ENCODE peak calls at places on chromosome 22, in seven cellular contexts. G, S, X, H, K, Z and N are unnamed samples. For H3K4me1 and H3K27me3, the result is how much of the 10 kb centered on the place peaks cover.

GRCh38 chr22:46931414-46931813 is 169.0 kb downstream of the TBC1D22A start:
- DNase-seq in X (no peak), H (no peak), S (peak), K (no peak), G (peak), Z (no peak), N (peak)

GRCh38 chr22:49513358-49513851 is 314.3 kb downstream of the BRD1 start:
- DNase-seq in K (no peak), G (no peak), S (no peak), X (no peak), H (no peak), Z (no peak), N (no peak)

GRCh38 chr22:30665786-30666185 is 1.9 kb downstream of the DUSP18 start:
- DNase-seq in H (no peak), X (no peak), G (no peak), S (no peak), Z (peak), K (no peak), N (peak)

GRCh38 chr22:49637255-49637760 is 190.4 kb downstream of the BRD1 start:
- DNase-seq in G (no peak), X (no peak), K (no peak), S (no peak), Z (no peak), H (no peak), N (no peak)

GRCh38 chr22:27473533-27473932 is 328.0 kb downstream of the MN1 start:
- DNase-seq in K (no peak), S (no peak), G (peak), X (no peak), Z (no peak), H (no peak), N (no peak)

GRCh38 chr22:19085233-19086043 is 36.8 kb downstream of the DGCR2 start:
- DNase-seq in X (no peak), S (peak), H (no peak), G (peak), Z (no peak), K (no peak), N (no peak)

GRCh38 chr22:50018608-50019291 is 6.2 kb upstream of the IL17REL start:
- DNase-seq in G (no peak), K (no peak), H (no peak), Z (peak), S (no peak), X (no peak), N (no peak)

GRCh38 chr22:29689872-29690213 is 30.0 kb upstream of the CABP7 start:
- DNase-seq in Z (peak), K (peak), G (peak), X (peak), S (no peak), H (peak), N (peak)

GRCh38 chr22:49136041-49136815 is 691.4 kb downstream of the BRD1 start:
- DNase-seq in X (no peak), H (no peak), S (no peak), K (no peak), Z (no peak), G (no peak), N (no peak)

GRCh38 chr22:46830001-46830715 is 67.7 kb downstream of the TBC1D22A start:
- DNase-seq in G (peak), K (no peak), Z (peak), S (peak), X (no peak), H (no peak), N (no peak)

GRCh38 chr22:20316217-20316843 is 3.5 kb downstream of the DGCR6L start:
- DNase-seq in Z (peak), S (peak), G (no peak), X (peak), H (no peak), K (no peak), N (no peak)

GRCh38 chr22:20758688-20759087 is 15.2 kb upstream of the SERPIND1 start:
- DNase-seq in Z (no peak), X (no peak), S (no peak), H (no peak), K (no peak), G (no peak), N (no peak)

GRCh38 chr22:25736378-25737011 is 5.5 kb upstream of the MYO18B start:
- DNase-seq in K (no peak), Z (no peak), G (no peak), S (peak), H (no peak), X (no peak), N (no peak)

GRCh38 chr22:37178350-37179125 is 9.5 kb downstream of the C1QTNF6 start:
- DNase-seq in H (no peak), X (no peak), K (no peak), Z (peak), G (no peak), S (no peak), N (peak)

GRCh38 chr22:33652596-33652995 is 267.7 kb downstream of the LARGE1 start:
- DNase-seq in S (no peak), K (no peak), Z (no peak), X (no peak), G (no peak), H (no peak), N (peak)

GRCh38 chr22:29030618-29031235 is 30.9 kb downstream of the C22orf31 start:
- DNase-seq in Z (peak), G (peak), K (peak), H (peak), X (peak), S (peak), N (peak)

GRCh38 chr22:36963302-36963701 is 49.9 kb downstream of the CSF2RB start:
- DNase-seq in H (no peak), K (no peak), Z (no peak), G (no peak), S (no peak), X (no peak), N (no peak)

GRCh38 chr22:19755145-19755710 is 5.3 kb upstream of the TBX1 start:
- DNase-seq in K (no peak), S (no peak), X (no peak), H (no peak), Z (no peak), G (no peak), N (no peak)

GRCh38 chr22:50211147-50211546 is 10.3 kb downstream of the SELENOO start:
- DNase-seq in X (no peak), Z (no peak), K (no peak), S (no peak), H (no peak), G (no peak), N (no peak)

GRCh38 chr22:24417901-24418641 is 9.3 kb upstream of the ADORA2A start:
- DNase-seq in S (no peak), H (no peak), Z (no peak), G (no peak), X (no peak), K (no peak), N (no peak)

GRCh38 chr22:44137415-44137814 is 43.3 kb upstream of the PARVG start:
- DNase-seq in H (no peak), Z (no peak), X (no peak), S (no peak), G (no peak), K (no peak), N (no peak)

GRCh38 chr22:19772673-19773469 is 12.3 kb downstream of the TBX1 start:
- DNase-seq in Z (no peak), H (no peak), K (no peak), X (no peak), S (no peak), G (no peak), N (no peak)

GRCh38 chr22:29116397-29117123 is 43.7 kb downstream of the KREMEN1 start:
- DNase-seq in X (no peak), S (no peak), Z (no peak), H (no peak), G (no peak), K (no peak), N (no peak)

GRCh38 chr22:48575567-48576332 is 1251.9 kb downstream of the BRD1 start:
- DNase-seq in K (no peak), S (no peak), G (no peak), H (no peak), X (no peak), Z (no peak), N (no peak)

GRCh38 chr22:41695211-41695610 is 4.1 kb upstream of the MEI1 start:
- DNase-seq in G (no peak), X (no peak), H (no peak), Z (no peak), K (no peak), S (no peak), N (no peak)

GRCh38 chr22:39634530-39635399 is 64.2 kb downstream of the CACNA1I start:
- DNase-seq in X (no peak), S (no peak), G (peak), H (no peak), K (no peak), Z (peak), N (peak)

GRCh38 chr22:24685804-24686203 is 82.8 kb downstream of the GGT1 start:
- DNase-seq in S (no peak), H (peak), Z (no peak), X (no peak), K (no peak), G (no peak), N (no peak)

GRCh38 chr22:49035818-49036457 is 791.7 kb downstream of the BRD1 start:
- DNase-seq in Z (no peak), H (no peak), K (no peak), X (no peak), S (no peak), G (no peak), N (no peak)

DNA sequence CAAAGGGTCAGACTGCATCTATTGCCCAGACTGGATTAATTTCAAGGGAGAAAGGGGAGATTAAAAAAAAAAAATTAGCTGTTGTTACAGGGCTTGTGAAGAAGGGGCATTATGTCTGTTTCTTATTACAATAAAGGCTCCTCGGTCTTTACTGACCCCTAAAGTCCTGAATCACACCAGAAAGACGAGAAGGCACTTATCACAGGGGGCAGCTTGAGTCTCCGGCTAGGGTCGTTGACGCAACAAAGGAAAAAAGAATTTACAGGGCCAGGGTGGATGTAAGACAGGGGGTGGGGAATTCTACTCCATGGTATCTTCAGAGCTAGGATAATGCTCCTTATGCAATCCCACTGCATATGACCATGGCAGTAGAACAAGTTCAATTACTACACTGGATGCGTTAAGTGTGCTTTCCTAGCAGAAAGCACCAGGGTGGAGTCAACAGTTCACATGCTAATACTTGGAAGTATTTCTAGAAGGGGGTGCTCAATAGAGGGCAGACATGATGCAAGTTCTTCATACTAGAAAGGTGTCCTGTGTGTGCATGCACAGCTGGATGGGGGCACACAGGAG is 16.5 kb downstream of the DDX17 start:
- DNase-seq in H (no peak), Z (no peak), K (no peak), X (no peak), S (no peak), G (no peak), N (no peak)
- H3K4me1 ChIP-seq in H (under half), Z (under half), K (under half), X (under half), S (under half), G (under half), N (under half)

DNA sequence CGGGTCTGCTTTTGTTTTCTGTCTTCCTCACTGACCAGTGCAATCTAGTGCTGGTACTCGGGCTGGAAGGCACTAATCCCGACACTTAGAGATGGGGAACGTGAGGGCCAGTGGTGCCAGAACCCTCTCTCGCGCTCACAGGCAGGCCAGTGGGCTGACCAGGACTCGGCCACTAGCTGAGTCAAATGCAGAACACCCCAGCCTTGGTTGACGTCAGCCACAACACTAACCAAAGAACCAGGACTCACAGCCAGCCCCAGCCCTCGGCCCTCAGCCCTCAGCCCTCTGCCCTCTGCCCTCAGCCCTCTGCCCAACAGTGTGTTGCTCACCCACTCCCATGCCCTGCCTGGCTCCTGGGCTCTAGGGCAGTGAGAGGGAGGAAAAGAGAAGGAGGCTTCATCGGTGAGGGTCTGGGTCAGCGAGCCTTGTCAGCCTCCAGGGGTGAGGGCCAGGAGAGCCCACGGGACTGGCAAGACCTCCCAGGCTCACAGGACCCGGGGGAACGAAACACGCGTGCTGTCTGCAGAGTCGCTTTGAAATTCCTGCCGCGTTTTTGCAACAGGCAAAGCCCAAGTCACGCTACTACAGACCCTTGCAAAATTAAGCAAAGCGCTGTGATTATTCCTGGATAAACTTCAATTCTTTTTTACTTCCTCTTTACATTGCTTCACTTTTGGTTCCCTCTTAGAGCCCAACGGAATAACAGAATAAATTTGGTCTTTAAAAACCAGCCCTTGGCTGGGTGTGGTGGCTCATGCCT is 27.5 kb downstream of the KIAA0930 start:
- DNase-seq in Z (peak), X (no peak), S (peak), K (peak), G (no peak), H (no peak), N (no peak)
- H3K4me3 ChIP-seq in Z (no peak), X (no peak), S (peak), K (peak), G (no peak), H (no peak), N (no peak)

GRCh38 chr22:43135565-43135964 is 7.6 kb downstream of the MCAT start:
- DNase-seq in X (no peak), Z (no peak), K (no peak), H (no peak), G (no peak), S (no peak), N (no peak)

GRCh38 chr22:43136801-43137200 is 6.4 kb downstream of the MCAT start:
- DNase-seq in Z (no peak), S (no peak), G (no peak), X (no peak), H (no peak), K (no peak), N (no peak)

GRCh38 chr22:43136255-43136654 is 6.9 kb downstream of the MCAT start:
- DNase-seq in H (no peak), G (peak), S (no peak), K (no peak), X (no peak), Z (peak), N (no peak)

GRCh38 chr22:43133401-43133800 is 9.8 kb downstream of the MCAT start:
- DNase-seq in Z (no peak), X (no peak), S (no peak), K (no peak), G (no peak), H (no peak), N (no peak)

GRCh38 chr22:43134553-43134952 is 8.6 kb downstream of the MCAT start:
- DNase-seq in X (no peak), H (no peak), S (no peak), G (no peak), Z (no peak), K (no peak), N (no peak)
- H3K27me3 ChIP-seq in X (under half), H (under half), S (under half), G (under half), Z (under half), K (under half), N (under half)

GRCh38 chr22:45553333-45554039 is 50.8 kb downstream of the FBLN1 start:
- DNase-seq in K (peak), G (peak), H (peak), S (peak), X (peak), Z (peak), N (peak)
- H3K4me1 ChIP-seq in K (under half), G (under half), H (under half), S (under half), X (under half), Z (under half), N (under half)